ENCODE peak calls at places on chromosomes 2 and 18, in five cellular contexts. One of them, this sample, is unnamed.

GRCh38 chr18:28163201-28163778 is 13.6 kb downstream of the CDH2 start:
- DNase-seq in HCT116: no peak
- DNase-seq in A549: no peak
- DNase-seq in uterus: no peak
- DNase-seq in K562: no peak
- DNase-seq in this sample: no peak

GRCh38 chr2:204024503-204024902 is 87.9 kb downstream of the ICOS start:
- DNase-seq in HCT116: peak
- DNase-seq in A549: peak
- DNase-seq in uterus: peak
- DNase-seq in K562: no peak
- DNase-seq in this sample: no peak

GRCh38 chr2:73063909-73064875 is 7.3 kb downstream of the SFXN5 start:
- DNase-seq in HCT116: peak
- DNase-seq in A549: peak
- DNase-seq in uterus: no peak
- DNase-seq in K562: peak
- DNase-seq in this sample: peak

GRCh38 chr18:49495074-49495473 is 8.0 kb upstream of the C18orf32 start:
- DNase-seq in HCT116: no peak
- DNase-seq in A549: no peak
- DNase-seq in uterus: no peak
- DNase-seq in K562: no peak
- DNase-seq in this sample: no peak

GRCh38 chr2:74373189-74373588 is 6.9 kb downstream of the DCTN1 start:
- DNase-seq in HCT116: no peak
- DNase-seq in A549: no peak
- DNase-seq in uterus: peak
- DNase-seq in K562: peak
- DNase-seq in this sample: no peak

GRCh38 chr2:27989149-27989548 is 98.6 kb downstream of the BABAM2 start:
- DNase-seq in HCT116: peak
- DNase-seq in A549: no peak
- DNase-seq in uterus: no peak
- DNase-seq in K562: no peak
- DNase-seq in this sample: no peak

GRCh38 chr18:11391636-11392035 is 217.8 kb upstream of the SLC35G4 start:
- DNase-seq in HCT116: no peak
- DNase-seq in A549: no peak
- DNase-seq in uterus: no peak
- DNase-seq in K562: no peak
- DNase-seq in this sample: peak

GRCh38 chr2:174759381-174760064 is 4.7 kb downstream of the CHRNA1 start:
- DNase-seq in HCT116: no peak
- DNase-seq in A549: no peak
- DNase-seq in uterus: no peak
- DNase-seq in K562: no peak
- DNase-seq in this sample: no peak

GRCh38 chr18:3914833-3915598 is 465.0 kb downstream of the TGIF1 start:
- DNase-seq in HCT116: no peak
- DNase-seq in A549: no peak
- DNase-seq in uterus: no peak
- DNase-seq in K562: no peak
- DNase-seq in this sample: no peak

GRCh38 chr2:40357667-40358066 is 94.2 kb downstream of the SLC8A1 start:
- DNase-seq in HCT116: no peak
- DNase-seq in A549: no peak
- DNase-seq in uterus: no peak
- DNase-seq in K562: no peak
- DNase-seq in this sample: no peak

GRCh38 chr2:95377724-95378123 is 24.8 kb upstream of the FAHD2A start:
- DNase-seq in HCT116: no peak
- DNase-seq in A549: no peak
- DNase-seq in uterus: no peak
- DNase-seq in K562: no peak
- DNase-seq in this sample: no peak
- TF ChIP-seq POLR2A in HCT116: no peak
- TF ChIP-seq POLR2A in A549: no peak
- TF ChIP-seq POLR2A in uterus: no peak
- TF ChIP-seq POLR2A in K562: no peak
- TF ChIP-seq POLR2A in this sample: no peak

GRCh38 chr2:61764035-61764800 is 89.6 kb downstream of the FAM161A start:
- DNase-seq in HCT116: peak
- DNase-seq in A549: peak
- DNase-seq in uterus: peak
- DNase-seq in K562: peak
- DNase-seq in this sample: peak
- TF ChIP-seq POLR2A in HCT116: peak
- TF ChIP-seq POLR2A in A549: peak
- TF ChIP-seq POLR2A in uterus: peak
- TF ChIP-seq POLR2A in K562: peak
- TF ChIP-seq POLR2A in this sample: peak

GRCh38 chr2:157395811-157396210 is 48.1 kb downstream of the CYTIP start:
- DNase-seq in HCT116: no peak
- DNase-seq in A549: no peak
- DNase-seq in uterus: no peak
- DNase-seq in K562: no peak
- DNase-seq in this sample: no peak
- TF ChIP-seq POLR2A in HCT116: no peak
- TF ChIP-seq POLR2A in A549: no peak
- TF ChIP-seq POLR2A in uterus: no peak
- TF ChIP-seq POLR2A in K562: no peak
- TF ChIP-seq POLR2A in this sample: no peak

GRCh38 chr2:195498839-195499490 is 158.1 kb upstream of the SLC39A10 start:
- DNase-seq in HCT116: no peak
- DNase-seq in A549: no peak
- DNase-seq in uterus: no peak
- DNase-seq in K562: no peak
- DNase-seq in this sample: no peak
- TF ChIP-seq POLR2A in HCT116: no peak
- TF ChIP-seq POLR2A in A549: no peak
- TF ChIP-seq POLR2A in uterus: no peak
- TF ChIP-seq POLR2A in K562: no peak
- TF ChIP-seq POLR2A in this sample: no peak

GRCh38 chr2:199457147-199458016 is at the start of gene SATB2:
- DNase-seq in HCT116: peak
- DNase-seq in A549: peak
- DNase-seq in uterus: no peak
- DNase-seq in K562: peak
- DNase-seq in this sample: peak
- TF ChIP-seq POLR2A in HCT116: no peak
- TF ChIP-seq POLR2A in A549: no peak
- TF ChIP-seq POLR2A in uterus: no peak
- TF ChIP-seq POLR2A in K562: peak
- TF ChIP-seq POLR2A in this sample: peak

GRCh38 chr2:24082787-24083566 is 1.7 kb downstream of the TP53I3 start:
- DNase-seq in HCT116: no peak
- DNase-seq in A549: no peak
- DNase-seq in uterus: no peak
- DNase-seq in K562: no peak
- DNase-seq in this sample: no peak
- TF ChIP-seq POLR2A in HCT116: no peak
- TF ChIP-seq POLR2A in A549: no peak
- TF ChIP-seq POLR2A in uterus: no peak
- TF ChIP-seq POLR2A in K562: no peak
- TF ChIP-seq POLR2A in this sample: no peak

This sample was measured in H54.